ENCODE peak calls at places on chromosomes 2 and 18, in six cellular contexts. T, Z, X, Y, J and C are unnamed samples.

GRCh38 chr2:46171996-46172546 is 125.1 kb upstream of the EPAS1 start:
- DNase-seq in T (no peak), J (no peak), X (no peak), Z (no peak), Y (peak), C (no peak)

GRCh38 chr2:159129807-159130206 is 156.7 kb downstream of the WDSUB1 start:
- DNase-seq in Y (no peak), T (no peak), J (peak), Z (no peak), X (no peak), C (no peak)

GRCh38 chr2:126913881-126914495 is 15.3 kb downstream of the TEX51 start:
- DNase-seq in X (no peak), J (no peak), Y (no peak), T (no peak), Z (no peak), C (no peak)

GRCh38 chr2:128272586-128273468 is 45.8 kb downstream of the HS6ST1 start:
- DNase-seq in J (no peak), T (no peak), Z (no peak), Y (no peak), X (no peak), C (no peak)

GRCh38 chr2:96788393-96789244 is 27.4 kb upstream of the CNNM3 start:
- DNase-seq in Y (peak), J (no peak), Z (no peak), X (no peak), T (no peak), C (no peak)

GRCh38 chr2:85769236-85769986 is 15.6 kb downstream of the ATOH8 start:
- DNase-seq in T (no peak), Y (no peak), J (peak), X (no peak), Z (no peak), C (no peak)

GRCh38 chr18:40849856-40850255 is 1105.2 kb upstream of the PIK3C3 start:
- DNase-seq in Y (no peak), Z (no peak), X (no peak), T (no peak), J (no peak), C (no peak)

GRCh38 chr2:196275646-196276352 is 104.4 kb upstream of the STK17B start:
- DNase-seq in Y (no peak), Z (no peak), X (no peak), T (no peak), J (no peak), C (no peak)

GRCh38 chr2:174053285-174053684 is 88.1 kb upstream of the SP3 start:
- DNase-seq in X (no peak), T (no peak), J (no peak), Z (no peak), Y (no peak), C (no peak)

GRCh38 chr2:230870544-230871360 is 6.0 kb downstream of the ITM2C start:
- DNase-seq in Z (no peak), X (no peak), T (no peak), Y (no peak), J (no peak), C (no peak)

GRCh38 chr2:195535911-195536522 is 121.0 kb upstream of the SLC39A10 start:
- DNase-seq in T (peak), Z (peak), Y (no peak), J (no peak), X (no peak), C (no peak)

GRCh38 chr2:159982270-159982669 is 80.1 kb downstream of the PLA2R1 start:
- DNase-seq in T (no peak), Z (no peak), J (no peak), X (peak), Y (peak), C (peak)

GRCh38 chr18:6058941-6059340 is 163.6 kb upstream of the TMEM200C start:
- DNase-seq in Y (peak), X (no peak), T (no peak), J (peak), Z (no peak), C (no peak)

GRCh38 chr2:234366891-234367290 is 130.0 kb downstream of the ARL4C start:
- DNase-seq in J (no peak), T (no peak), Y (no peak), X (no peak), Z (no peak), C (no peak)